ENCODE peak calls at places on chromosomes 5 and 9, in ten cellular contexts. D is GM04504; B is NCI-H1930; O is C1 segment of cervical spinal cord; L is CD4-positive, alpha-beta memory T cell; H is A172; Y is stimulated activated CD8-positive, alpha-beta memory T cell treated with anti-CD3 and anti-CD28 coated beads, Interleukin-4, amount 100 ng/mL, for 24 hours; M is stimulated activated CD4-positive, alpha-beta T cell treated with anti-CD3 and anti-CD28 coated beads, Interleukin-12 subunit alpha, Interleukin-12 subunit beta, amount 100 ng/mL, for 4 hours; T is activated naive CD8-positive, alpha-beta T cell treated with anti-CD3 and anti-CD28 coated beads, Interleukin-2, amount 10 ng/mL, durations not matched to agents 7 days and 5 days; U is stimulated activated naive CD4-positive, alpha-beta T cell. Z is an unnamed sample.

GRCh38 chr5:173410459-173411233 is 82.4 kb upstream of the STC2 start:
- DNase-seq in L (no peak), D (no peak), H (no peak), Y (no peak), B (no peak), O (no peak), T (no peak), M (no peak), U (no peak), Z (no peak)

GRCh38 chr5:169350759-169351240 is 49.9 kb upstream of the SLIT3 start:
- DNase-seq in L (no peak), Y (no peak), B (no peak), T (no peak), O (no peak), D (peak), U (no peak), M (no peak), H (peak), Z (peak)

GRCh38 chr9:106277931-106278330 is 583.6 kb downstream of the TMEM38B start:
- DNase-seq in H (peak), U (no peak), L (no peak), O (no peak), T (no peak), B (no peak), M (no peak), D (no peak), Y (no peak), Z (no peak)

GRCh38 chr5:51345106-51345505 is 38.1 kb upstream of the ISL1 start:
- DNase-seq in H (no peak), Y (no peak), M (no peak), L (no peak), B (no peak), D (no peak), O (no peak), T (no peak), U (no peak), Z (no peak)

GRCh38 chr5:51651476-51651875 is 268.2 kb downstream of the ISL1 start:
- DNase-seq in O (no peak), L (no peak), M (no peak), T (no peak), D (no peak), Y (no peak), U (no peak), H (no peak), B (no peak), Z (no peak)

GRCh38 chr5:167412506-167412905 is 878.9 kb upstream of the WWC1 start:
- DNase-seq in B (no peak), T (no peak), D (no peak), U (no peak), L (no peak), O (no peak), Y (no peak), M (no peak), H (no peak), Z (no peak)

GRCh38 chr9:131361202-131361833 is 32.6 kb upstream of the PRRC2B start:
- DNase-seq in U (peak), D (no peak), L (no peak), T (peak), O (no peak), M (peak), B (no peak), Y (peak), H (peak), Z (no peak)

GRCh38 chr5:65186646-65187227 is 295.0 kb downstream of the ADAMTS6 start:
- DNase-seq in U (no peak), L (no peak), M (no peak), H (no peak), O (no peak), D (no peak), Y (no peak), B (no peak), T (no peak), Z (no peak)

GRCh38 chr5:115098041-115098702 is 71.5 kb downstream of the TRIM36 start:
- DNase-seq in Y (no peak), H (peak), O (no peak), T (no peak), U (no peak), D (peak), M (no peak), L (peak), B (no peak), Z (peak)

GRCh38 chr5:55052383-55052931 is 28.4 kb downstream of the GZMK start:
- DNase-seq in O (no peak), M (no peak), B (no peak), H (no peak), U (no peak), D (no peak), T (no peak), L (no peak), Y (no peak), Z (no peak)

GRCh38 chr5:112551437-112552018 is 132.5 kb upstream of the EPB41L4A start:
- DNase-seq in L (peak), Y (no peak), O (no peak), H (peak), T (no peak), D (peak), U (no peak), M (no peak), B (peak), Z (no peak)

GRCh38 chr9:133112361-133113026 is 8.5 kb downstream of the RALGDS start:
- DNase-seq in M (no peak), O (no peak), T (no peak), B (no peak), U (no peak), Y (no peak), H (peak), D (no peak), L (peak), Z (no peak)

GRCh38 chr9:88925471-88925870 is 65.8 kb upstream of the S1PR3 start:
- DNase-seq in T (no peak), U (no peak), D (no peak), H (no peak), L (no peak), M (no peak), O (no peak), Y (no peak), B (no peak), Z (no peak)

GRCh38 chr5:119070578-119070827 is 384 bp upstream of the DMXL1 start:
- DNase-seq in B (no peak), U (no peak), D (no peak), H (no peak), M (peak), L (no peak), Y (peak), O (peak), T (no peak), Z (no peak)

GRCh38 chr9:105856020-105856419 is 161.7 kb downstream of the TMEM38B start:
- DNase-seq in B (no peak), M (no peak), T (no peak), O (no peak), L (no peak), Y (no peak), H (no peak), D (no peak), U (no peak), Z (no peak)

GRCh38 chr5:149831492-149831891 is 101.4 kb downstream of the PPARGC1B start:
- DNase-seq in T (no peak), D (no peak), L (no peak), M (peak), O (no peak), Y (peak), B (no peak), H (peak), U (no peak), Z (no peak)

GRCh38 chr5:135217669-135218485 is 181.2 kb downstream of the MACROH2A1 start:
- DNase-seq in L (no peak), D (no peak), H (no peak), T (no peak), B (no peak), U (no peak), Y (no peak), O (no peak), M (no peak), Z (no peak)

GRCh38 chr5:20538341-20538740 is 550.3 kb upstream of the CDH18 start:
- DNase-seq in O (no peak), B (no peak), M (no peak), T (no peak), L (no peak), D (no peak), Y (no peak), H (no peak), U (no peak), Z (no peak)

GRCh38 chr9:18542837-18543405 is 69.0 kb downstream of the ADAMTSL1 start:
- DNase-seq in T (no peak), M (no peak), U (no peak), H (peak), Y (no peak), L (no peak), D (peak), B (no peak), O (no peak), Z (no peak)